ENCODE peak calls at places on chromosomes 16 and 17, in eight cellular contexts. P, H, U, D, K, E, Z and R are unnamed samples.

GRCh38 chr16:57601801-57602478 is 26.5 kb upstream of the ADGRG1 start:
- DNase-seq in P (no peak), H (peak; percentile 93), U (peak; percentile 55), D (no peak), K (no peak), E (no peak), Z (no peak), R (no peak)

GRCh38 chr17:49218941-49219913 is 8.7 kb downstream of the ABI3 start:
- DNase-seq in P (no peak), H (peak; percentile 76), U (peak; percentile 69), D (no peak), K (peak; percentile 64), E (peak; percentile 61), Z (no peak), R (no peak)

GRCh38 chr16:74153773-74154172 is 142.8 kb upstream of the PSMD7 start:
- DNase-seq in P (no peak), H (no peak), U (no peak), D (no peak), K (no peak), E (no peak), Z (no peak), R (no peak)

GRCh38 chr16:28984619-28985135 is at the start of gene LAT:
- DNase-seq in P (no peak), H (no peak), U (no peak), D (no peak), K (no peak), E (no peak), Z (no peak), R (no peak)

GRCh38 chr16:81410643-81411235 is 33.9 kb upstream of the CMIP start:
- DNase-seq in P (no peak), H (no peak), U (no peak), D (no peak), K (peak; percentile 57), E (no peak), Z (no peak), R (no peak)

GRCh38 chr16:3623642-3624041 is 12.2 kb upstream of the SLX4 start:
- DNase-seq in P (no peak), H (no peak), U (no peak), D (no peak), K (no peak), E (no peak), Z (no peak), R (no peak)

GRCh38 chr16:89031715-89032659 is 55.0 kb upstream of the CBFA2T3 start:
- DNase-seq in P (no peak), H (peak; percentile 71), U (no peak), D (peak; percentile 79), K (no peak), E (no peak), Z (no peak), R (no peak)

GRCh38 chr16:70467113-70467512 is 12.7 kb downstream of the FCSK start:
- DNase-seq in P (no peak), H (no peak), U (no peak), D (no peak), K (no peak), E (no peak), Z (no peak), R (no peak)

GRCh38 chr17:236641-237405 is 55.4 kb upstream of the DOC2B start:
- DNase-seq in P (no peak), H (no peak), U (no peak), D (no peak), K (no peak), E (no peak), Z (no peak), R (no peak)

GRCh38 chr16:22214893-22215292 is 8.8 kb downstream of the EEF2K start:
- DNase-seq in P (no peak), H (no peak), U (peak; percentile 48), D (no peak), K (peak; percentile 48), E (no peak), Z (no peak), R (no peak)

GRCh38 chr16:52597772-52598483 is 51.0 kb upstream of the TOX3 start:
- DNase-seq in P (no peak), H (no peak), U (no peak), D (no peak), K (peak; percentile 77), E (no peak), Z (peak; percentile 99), R (no peak)

GRCh38 chr16:69349508-69349907 is 2.1 kb downstream of the TMED6 start:
- DNase-seq in P (no peak), H (no peak), U (no peak), D (no peak), K (no peak), E (no peak), Z (no peak), R (no peak)

GRCh38 chr17:48645639-48646182 is 19.6 kb upstream of the HOXB9 start:
- DNase-seq in P (no peak), H (no peak), U (no peak), D (no peak), K (no peak), E (peak; percentile 14), Z (no peak), R (no peak)

DNA sequence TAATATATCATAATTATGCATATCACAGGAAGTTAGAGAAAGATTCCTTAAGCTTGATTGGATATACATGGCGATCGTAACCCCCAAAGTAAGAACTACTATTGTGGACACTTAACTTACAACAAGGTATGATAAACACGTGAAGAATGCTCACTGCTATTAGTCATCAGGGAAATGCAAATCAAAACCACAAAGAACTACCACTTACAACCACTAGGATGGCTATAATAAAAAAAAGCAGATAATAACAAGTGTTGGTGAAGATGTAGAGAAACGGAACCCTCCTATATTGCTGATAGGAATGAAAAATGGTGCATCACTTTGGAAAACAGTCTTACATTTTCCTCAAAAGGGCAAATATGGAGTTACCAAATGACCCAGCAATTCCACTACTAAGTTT is 265.9 kb downstream of the SLC39A11 start:
- DNase-seq in P (peak; percentile 42), H (no peak), U (no peak), D (no peak), K (no peak), E (no peak), Z (no peak), R (no peak)
- TF ChIP-seq REST in P (no peak), H (no peak), U (no peak), D (no peak), K (no peak), E (no peak), Z (no peak), R (no peak)

GRCh38 chr16:26992661-26993365 is 73.9 kb upstream of the C16orf82 start:
- DNase-seq in P (no peak), H (no peak), U (no peak), D (no peak), K (no peak), E (no peak), Z (no peak), R (no peak)
- TF ChIP-seq CTCF in P (no peak), H (no peak), U (no peak), D (no peak), K (no peak), E (no peak), Z (no peak), R (no peak)

GRCh38 chr17:31582151-31582907 is 190.9 kb downstream of the RAB11FIP4 start:
- DNase-seq in P (no peak), H (peak; percentile 32), U (no peak), D (no peak), K (no peak), E (no peak), Z (no peak), R (no peak)
- TF ChIP-seq POLR2AphosphoS5 in P (no peak), H (no peak), U (no peak), D (no peak), K (no peak), E (no peak), Z (no peak), R (no peak)

DNA sequence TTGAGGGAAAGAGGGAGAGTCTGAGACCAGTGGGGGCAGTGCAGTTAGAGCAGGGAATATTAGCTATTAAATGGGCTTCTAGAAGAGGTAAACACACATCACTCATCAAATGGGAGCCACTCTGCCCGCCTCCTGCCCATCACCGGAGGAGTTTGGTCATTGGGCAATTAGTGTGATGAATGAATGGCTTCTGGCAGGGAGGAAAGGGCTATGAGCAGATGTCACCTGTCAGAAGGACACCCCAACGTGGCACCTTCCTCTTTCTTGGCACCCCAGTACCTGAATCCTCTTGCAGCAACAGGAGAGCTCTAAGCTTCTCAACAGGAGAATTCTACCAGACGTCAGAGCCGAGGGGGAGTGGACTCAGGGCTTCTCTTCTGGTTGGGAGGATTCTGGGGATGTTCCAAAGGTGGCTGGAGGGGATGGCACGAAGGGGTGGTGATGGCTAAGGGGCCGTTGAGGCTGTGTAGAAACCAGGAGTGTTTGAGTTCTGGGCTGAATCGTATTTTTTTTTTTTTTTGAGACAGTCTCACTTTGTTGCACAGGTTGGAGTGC is 11.0 kb downstream of the C1QTNF1 start:
- DNase-seq in P (no peak), H (no peak), U (no peak), D (no peak), K (no peak), E (no peak), Z (no peak), R (no peak)
- TF ChIP-seq REST in P (no peak), H (no peak), U (no peak), D (no peak), K (no peak), E (no peak), Z (no peak), R (no peak)

DNA sequence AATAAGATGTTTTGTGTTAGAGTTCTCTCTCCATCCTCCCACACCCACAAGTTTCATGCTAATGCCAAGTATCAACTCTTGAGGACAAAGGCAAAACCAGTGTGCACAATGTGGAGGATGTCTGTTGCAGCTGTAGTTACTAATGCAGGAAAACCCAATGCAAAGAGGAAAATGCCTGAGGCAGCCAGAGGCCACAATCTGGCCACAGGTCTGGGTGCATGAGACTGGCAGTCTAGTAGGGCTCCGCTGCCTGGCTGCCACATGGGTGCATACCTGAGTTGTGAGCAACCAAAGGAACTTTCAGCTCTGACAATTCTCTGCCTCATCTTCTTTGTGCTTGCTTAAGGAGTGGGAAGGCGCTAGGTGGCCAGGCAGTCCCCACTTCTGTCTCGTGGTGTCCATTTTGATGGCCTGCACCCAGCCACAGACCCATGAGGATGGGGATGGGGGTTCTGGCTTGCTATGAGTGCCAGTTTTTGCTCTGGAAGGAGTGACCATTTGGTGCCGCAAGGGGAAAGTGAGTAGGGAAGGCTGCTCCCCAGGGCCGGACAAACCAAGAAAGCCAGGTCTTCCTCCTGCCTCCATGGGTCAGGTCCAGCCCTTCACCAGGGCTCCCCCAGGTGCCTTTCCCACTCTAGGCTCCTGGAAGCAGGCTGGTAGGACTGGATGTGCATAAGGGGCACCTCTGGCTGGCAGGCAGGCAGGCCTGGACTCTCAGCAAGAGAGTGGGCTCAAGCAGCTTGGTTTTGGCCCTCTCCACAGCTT is 4.2 kb upstream of the GFOD2 start:
- DNase-seq in P (no peak), H (no peak), U (no peak), D (no peak), K (no peak), E (no peak), Z (no peak), R (no peak)
- TF ChIP-seq CTCF in P (no peak), H (no peak), U (no peak), D (no peak), K (no peak), E (no peak), Z (no peak), R (no peak)

DNA sequence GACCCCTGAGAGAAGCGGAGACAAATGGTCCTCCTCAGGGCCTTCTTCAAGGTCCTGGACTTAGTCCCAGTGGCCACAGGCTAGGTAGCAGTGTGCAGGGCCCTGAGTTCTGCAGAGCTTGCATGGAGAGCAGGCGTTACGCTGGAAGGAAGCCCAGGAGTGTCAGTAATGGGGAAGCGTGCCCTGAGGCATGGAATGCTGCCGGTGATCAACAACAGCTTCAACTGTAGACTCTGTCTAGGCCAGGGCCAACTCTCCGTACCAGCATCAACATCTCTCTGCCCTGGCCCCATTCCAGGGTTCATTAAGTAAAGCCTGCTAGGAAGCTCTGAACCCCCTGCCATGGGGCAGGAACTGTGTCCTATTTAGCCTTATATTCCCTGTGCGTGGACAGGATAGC is 568 bp upstream of the TNK1 start:
- DNase-seq in P (no peak), H (no peak), U (no peak), D (no peak), K (peak; percentile 46), E (peak; percentile 54), Z (no peak), R (no peak)
- TF ChIP-seq POLR2AphosphoS5 in P (no peak), H (no peak), U (no peak), D (no peak), K (no peak), E (no peak), Z (no peak), R (no peak)